ENCODE peak calls at places on chromosomes 11 and 22, in nine cellular contexts. H is NCI-H774; K is activated T-helper 1 cell treated with anti-CD3 and anti-CD28 coated beads, Interleukin-2, amount 50 U/mL, for 16 hours; C is MCF 10A; U is osteocyte; R is tibial artery; L is activated CD4-positive, CD25-positive, alpha-beta regulatory T cell treated with anti-CD3 and anti-CD28 coated beads, Interleukin-2, amount 50 U/mL, for 16 hours; M is MM.1S; N is astrocyte of the spinal cord. F is an unnamed sample.

GRCh38 chr11:64742940-64743590 is 877 bp downstream of the RASGRP2 start:
- DNase-seq in K (peak), H (no peak), R (peak), N (no peak), U (peak), C (peak), M (peak), L (peak), F (peak)

GRCh38 chr22:44889233-44889878 is 120.4 kb downstream of the PHF21B start:
- DNase-seq in C (no peak), N (no peak), L (no peak), K (no peak), R (peak), U (no peak), H (no peak), M (no peak), F (no peak)

GRCh38 chr22:32761251-32761903 is 40.1 kb upstream of the TIMP3 start:
- DNase-seq in K (no peak), L (no peak), H (no peak), N (peak), M (no peak), C (no peak), R (no peak), U (no peak), F (no peak)

GRCh38 chr22:22069450-22070370 is 87.1 kb upstream of the TOP3B start:
- DNase-seq in H (no peak), L (no peak), K (no peak), C (no peak), U (no peak), M (no peak), R (no peak), N (no peak), F (no peak)

GRCh38 chr11:59247535-59248227 is 35.0 kb upstream of the MPEG1 start:
- DNase-seq in C (peak), N (peak), L (no peak), R (no peak), M (no peak), K (no peak), U (no peak), H (no peak), F (no peak)

GRCh38 chr11:96254087-96254486 is 88.9 kb downstream of the MAML2 start:
- DNase-seq in H (no peak), C (no peak), N (peak), L (no peak), R (no peak), M (peak), U (no peak), K (no peak), F (no peak)

GRCh38 chr11:11179239-11179638 is 173.8 kb downstream of the CSNK2A3 start:
- DNase-seq in U (no peak), R (no peak), C (peak), H (no peak), N (peak), L (no peak), K (no peak), M (no peak), F (peak)

GRCh38 chr11:94142308-94143277 is 14.0 kb downstream of the PANX1 start:
- DNase-seq in N (no peak), L (no peak), U (no peak), H (peak), K (no peak), C (no peak), R (no peak), M (no peak), F (peak)

GRCh38 chr11:125297346-125297910 is 132.9 kb downstream of the PKNOX2 start:
- DNase-seq in N (no peak), C (no peak), K (no peak), U (no peak), H (no peak), R (no peak), M (no peak), L (no peak), F (no peak)

GRCh38 chr22:49480896-49481650 is 346.6 kb downstream of the BRD1 start:
- DNase-seq in N (no peak), C (no peak), K (no peak), M (no peak), L (no peak), U (no peak), R (no peak), H (no peak), F (no peak)

GRCh38 chr11:10122337-10123197 is 171.5 kb downstream of the SBF2 start:
- DNase-seq in L (no peak), K (no peak), M (no peak), H (no peak), C (peak), R (no peak), U (no peak), N (peak), F (no peak)

GRCh38 chr11:2517386-2518064 is 72.7 kb downstream of the KCNQ1 start:
- DNase-seq in U (peak), N (no peak), M (no peak), H (no peak), R (peak), L (no peak), C (no peak), K (no peak), F (no peak)

GRCh38 chr11:29008481-29008880 is 900.3 kb downstream of the METTL15 start:
- DNase-seq in M (no peak), K (no peak), L (no peak), U (no peak), H (no peak), N (no peak), R (no peak), C (no peak), F (no peak)

GRCh38 chr22:26318975-26319374 is 110.1 kb upstream of the ASPHD2 start:
- DNase-seq in H (no peak), C (peak), K (no peak), L (no peak), U (no peak), N (no peak), M (no peak), R (no peak), F (no peak)

GRCh38 chr22:46450931-46451660 is 86.3 kb downstream of the CELSR1 start:
- DNase-seq in M (no peak), N (no peak), C (peak), U (peak), R (no peak), K (no peak), H (no peak), L (no peak), F (peak)

GRCh38 chr11:85845052-85845631 is 10.0 kb upstream of the CCDC83 start:
- DNase-seq in N (no peak), H (no peak), L (no peak), R (no peak), M (no peak), K (no peak), U (no peak), C (peak), F (no peak)

GRCh38 chr22:44723801-44724200 is 21.8 kb downstream of the PRR5 start:
- DNase-seq in N (no peak), K (no peak), H (no peak), C (no peak), R (no peak), U (no peak), L (no peak), M (peak), F (no peak)

GRCh38 chr11:37104380-37104779 is 506.3 kb upstream of the RAG2 start:
- DNase-seq in H (no peak), C (no peak), U (no peak), M (no peak), K (no peak), N (no peak), L (no peak), R (no peak), F (no peak)

GRCh38 chr11:32172771-32173170 is 81.9 kb downstream of the RCN1 start:
- DNase-seq in H (no peak), R (no peak), L (no peak), C (no peak), N (peak), U (no peak), K (no peak), M (no peak), F (no peak)

GRCh38 chr11:73396251-73396930 is 20.2 kb downstream of the RELT start:
- DNase-seq in L (no peak), K (no peak), N (no peak), R (no peak), M (no peak), H (no peak), U (no peak), C (no peak), F (no peak)

GRCh38 chr22:43643362-43643761 is 168.7 kb downstream of the EFCAB6 start:
- DNase-seq in L (no peak), M (no peak), R (no peak), N (no peak), K (no peak), U (peak), H (peak), C (no peak), F (peak)

GRCh38 chr11:63998558-63999348 is 12.5 kb downstream of the OTUB1 start:
- DNase-seq in N (no peak), R (no peak), K (no peak), H (no peak), U (no peak), M (no peak), L (no peak), C (no peak), F (no peak)

GRCh38 chr11:15972838-15973237 is 383.5 kb downstream of the SOX6 start:
- DNase-seq in M (no peak), K (no peak), L (no peak), H (peak), C (no peak), R (no peak), U (no peak), N (no peak), F (no peak)

GRCh38 chr11:108069947-108070346 is 51.4 kb upstream of the ACAT1 start:
- DNase-seq in N (peak), R (no peak), H (no peak), C (peak), M (peak), U (no peak), K (no peak), L (no peak), F (no peak)

GRCh38 chr11:128297111-128297651 is 290.2 kb downstream of the ETS1 start:
- DNase-seq in M (no peak), U (no peak), N (no peak), H (peak), R (no peak), C (no peak), L (no peak), K (no peak), F (no peak)

GRCh38 chr22:19869497-19870152 is 15.0 kb upstream of the GNB1L start:
- DNase-seq in H (no peak), M (no peak), R (peak), U (no peak), N (no peak), L (no peak), C (no peak), K (peak), F (no peak)

GRCh38 chr11:35163707-35164496 is 24.9 kb downstream of the CD44 start:
- DNase-seq in C (peak), K (no peak), H (no peak), U (no peak), M (peak), L (no peak), N (no peak), R (no peak), F (no peak)

GRCh38 chr11:44958165-44958564 is 7.5 kb upstream of the TP53I11 start:
- DNase-seq in L (no peak), C (no peak), R (no peak), K (no peak), N (no peak), M (no peak), H (no peak), U (no peak), F (no peak)

GRCh38 chr11:125448136-125448535 is 47.9 kb downstream of the FEZ1 start:
- DNase-seq in H (no peak), R (peak), K (no peak), L (no peak), C (no peak), N (peak), U (no peak), M (no peak), F (no peak)